ENCODE peak calls at places on chromosomes 5 and 9, in four cellular contexts. P is heart left ventricle, L is GM12878, S is erythroblast. W is an unnamed sample.

GRCh38 chr5:61280766-61281427 is 51.2 kb upstream of the ZSWIM6 start:
- DNase-seq in P (peak), L (no peak), S (no peak), W (no peak)

GRCh38 chr9:137303031-137303892 is 1.2 kb upstream of the NRARP start:
- DNase-seq in P (peak), L (no peak), S (no peak), W (no peak)

GRCh38 chr5:10441992-10442435 is 335 bp downstream of the ROPN1L start:
- DNase-seq in P (peak), L (no peak), S (no peak), W (no peak)

GRCh38 chr5:41809128-41809527 is 61.1 kb downstream of the OXCT1 start:
- DNase-seq in P (no peak), L (peak), S (no peak), W (no peak)

GRCh38 chr5:174098694-174099093 is 53.2 kb downstream of the NSG2 start:
- DNase-seq in P (no peak), L (no peak), S (no peak), W (no peak)

GRCh38 chr9:94865599-94866456 is 139.3 kb downstream of the AOPEP start:
- DNase-seq in P (no peak), L (no peak), S (no peak), W (no peak)

GRCh38 chr5:110356687-110357086 is 369.8 kb downstream of the TMEM232 start:
- DNase-seq in P (no peak), L (no peak), S (no peak), W (no peak)

GRCh38 chr9:135379540-135380267 is 99.9 kb upstream of the PPP1R26 start:
- DNase-seq in P (no peak), L (no peak), S (no peak), W (no peak)

GRCh38 chr5:37478086-37478485 is 99.0 kb downstream of the WDR70 start:
- DNase-seq in P (no peak), L (no peak), S (no peak), W (no peak)

DNA sequence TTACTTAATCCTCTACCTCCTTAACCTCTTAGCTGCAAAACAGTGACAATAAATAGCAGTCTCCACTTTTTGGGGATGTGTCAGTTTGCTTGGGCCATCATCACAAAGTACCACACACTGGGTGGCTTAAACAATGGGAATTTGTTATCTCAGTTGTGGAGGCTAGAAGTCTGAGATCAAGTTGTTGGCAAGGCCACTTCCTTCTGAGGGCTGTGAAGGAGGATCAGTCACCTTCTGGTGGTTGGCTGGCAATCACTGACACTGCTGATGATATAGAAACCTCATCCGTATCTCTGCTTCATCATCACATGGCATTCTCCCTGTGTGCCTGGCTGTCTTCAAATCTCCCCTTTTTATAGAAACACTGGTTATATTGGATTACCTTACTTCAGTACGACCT is 187.1 kb upstream of the TBC1D2 start:
- DNase-seq in P (no peak), L (no peak), S (no peak), W (no peak)
- TF ChIP-seq POLR2A in P (no peak), L (no peak), S (no peak), W (no peak)

GRCh38 chr9:129803679-129804065 is 688 bp downstream of the TOR1B start:
- DNase-seq in P (peak), L (no peak), S (peak), W (no peak)

GRCh38 chr9:129801504-129801903 is 1.5 kb upstream of the TOR1B start:
- DNase-seq in P (no peak), L (no peak), S (no peak), W (no peak)

GRCh38 chr9:129798973-129799372 is 4.0 kb upstream of the TOR1B start:
- DNase-seq in P (no peak), L (no peak), S (no peak), W (no peak)

GRCh38 chr9:129806126-129806525 is 3.1 kb downstream of the TOR1B start:
- DNase-seq in P (no peak), L (no peak), S (no peak), W (no peak)

DNA sequence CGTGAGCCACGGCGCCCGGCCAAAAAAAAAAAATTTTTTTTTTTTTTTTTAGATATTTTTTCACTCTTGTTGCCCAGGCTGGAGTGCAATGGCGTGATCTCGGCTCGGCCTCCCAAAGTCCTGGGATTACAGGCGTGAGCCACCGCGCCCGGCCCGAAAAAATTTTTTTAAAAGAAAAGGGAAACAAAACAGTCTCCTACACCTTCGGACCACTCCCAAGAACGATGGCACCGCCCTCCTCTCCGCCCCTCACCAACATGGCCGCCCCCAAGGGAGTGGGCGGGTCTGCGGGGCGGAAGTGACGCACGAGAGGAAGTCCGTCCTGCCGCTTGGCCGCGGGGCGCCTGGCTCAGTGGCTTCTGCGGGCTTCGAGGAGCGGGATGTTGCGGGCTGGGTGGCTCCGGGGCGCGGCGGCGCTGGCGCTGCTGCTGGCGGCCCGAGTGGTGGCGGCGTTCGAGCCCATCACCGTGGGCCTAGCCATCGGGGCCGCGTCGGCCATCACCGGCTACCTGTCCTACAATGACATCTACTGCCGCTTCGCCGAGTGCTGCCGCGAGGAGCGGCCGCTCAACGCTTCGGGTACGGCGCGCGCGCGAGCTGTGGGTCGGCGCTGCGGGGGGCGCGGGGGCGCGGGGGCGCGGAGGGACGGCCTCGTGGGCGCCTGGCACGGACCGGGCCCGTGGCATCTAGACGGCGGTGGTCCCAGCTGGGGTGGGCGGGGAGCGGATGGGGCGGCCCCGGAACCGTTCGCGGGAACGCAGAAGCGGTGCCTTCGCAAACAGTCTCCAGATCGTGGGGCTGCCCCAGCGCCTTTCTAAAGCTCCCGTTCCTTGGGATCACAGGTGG is at the start of gene TOR1B:
- DNase-seq in P (peak), L (peak), S (peak), W (peak)
- TF ChIP-seq POLR2A in P (no peak), L (peak), S (peak), W (peak)

DNA sequence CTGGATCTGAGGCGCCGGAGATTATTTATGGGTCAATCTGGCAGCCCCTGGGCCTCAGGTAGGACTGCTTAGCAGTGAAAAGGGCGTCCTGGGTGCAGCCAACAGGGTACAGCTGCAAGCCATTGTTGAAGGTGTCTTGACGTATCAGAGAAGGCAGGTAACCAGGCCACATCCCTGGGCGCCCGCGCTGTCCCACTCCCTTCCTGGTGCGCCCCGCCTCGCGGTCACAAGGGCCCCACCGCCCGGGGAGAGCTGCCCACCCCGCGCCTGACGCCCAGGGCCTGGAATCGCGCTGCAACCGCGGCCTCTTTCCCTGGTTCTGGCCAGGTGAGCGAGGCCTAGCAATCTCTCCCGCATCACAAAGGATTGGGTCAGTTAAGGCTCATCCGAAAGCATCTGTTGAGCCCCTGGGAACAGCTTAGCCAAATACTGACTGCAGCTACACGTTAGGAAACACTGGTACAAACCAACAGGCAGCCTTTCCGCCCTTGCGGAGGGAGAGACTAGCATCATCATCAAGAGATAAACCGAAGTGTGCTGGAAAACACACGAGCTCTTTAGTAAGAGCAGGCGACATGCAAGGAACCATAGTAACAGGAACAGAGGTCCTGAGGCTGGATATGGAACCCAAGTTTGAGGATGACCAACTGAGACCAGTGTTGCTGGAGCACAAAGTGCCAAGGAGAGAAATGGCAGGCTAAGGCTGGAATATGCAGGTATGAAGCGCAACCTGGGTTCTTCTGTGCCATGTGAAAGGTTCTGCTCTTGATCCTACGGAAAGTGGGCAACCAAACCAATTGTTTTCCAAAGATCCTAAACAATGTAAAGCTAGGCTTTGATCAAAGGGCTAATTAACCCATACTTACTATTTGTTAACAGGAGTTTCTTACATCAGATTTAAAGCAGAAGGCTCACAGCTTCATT is 3.5 kb downstream of the RPS23 start:
- DNase-seq in P (peak), L (no peak), S (peak), W (no peak)
- TF ChIP-seq POLR2A in P (no peak), L (peak), S (peak), W (no peak)

GRCh38 chr9:34987160-34988040 is 2.1 kb upstream of the DNAJB5 start:
- DNase-seq in P (no peak), L (no peak), S (no peak), W (no peak)

GRCh38 chr9:34989946-34990635 is 546 bp downstream of the DNAJB5 start:
- DNase-seq in P (peak), L (no peak), S (no peak), W (peak)

GRCh38 chr9:34990908-34991832 is 1.6 kb downstream of the DNAJB5 start:
- DNase-seq in P (no peak), L (no peak), S (no peak), W (peak)

GRCh38 chr9:34988218-34989055 is 1.1 kb upstream of the DNAJB5 start:
- DNase-seq in P (peak), L (no peak), S (no peak), W (peak)

GRCh38 chr9:34989056-34989945 is at the start of gene DNAJB5:
- DNase-seq in P (peak), L (peak), S (peak), W (peak)
- TF ChIP-seq POLR2A in P (peak), L (peak), S (no peak), W (no peak)

GRCh38 chr5:138472353-138472752 is 7.1 kb downstream of the EGR1 start:
- DNase-seq in P (no peak), L (no peak), S (no peak), W (no peak)

GRCh38 chr5:138468966-138469539 is 3.8 kb downstream of the EGR1 start:
- DNase-seq in P (no peak), L (no peak), S (no peak), W (no peak)

GRCh38 chr5:138468133-138468965 is 3.1 kb downstream of the EGR1 start:
- DNase-seq in P (no peak), L (no peak), S (no peak), W (no peak)

GRCh38 chr5:138469540-138470321 is 4.5 kb downstream of the EGR1 start:
- DNase-seq in P (no peak), L (no peak), S (no peak), W (no peak)

GRCh38 chr5:138470322-138471285 is 5.3 kb downstream of the EGR1 start:
- DNase-seq in P (no peak), L (no peak), S (no peak), W (no peak)
- TF ChIP-seq POLR2A in P (no peak), L (no peak), S (no peak), W (no peak)

DNA sequence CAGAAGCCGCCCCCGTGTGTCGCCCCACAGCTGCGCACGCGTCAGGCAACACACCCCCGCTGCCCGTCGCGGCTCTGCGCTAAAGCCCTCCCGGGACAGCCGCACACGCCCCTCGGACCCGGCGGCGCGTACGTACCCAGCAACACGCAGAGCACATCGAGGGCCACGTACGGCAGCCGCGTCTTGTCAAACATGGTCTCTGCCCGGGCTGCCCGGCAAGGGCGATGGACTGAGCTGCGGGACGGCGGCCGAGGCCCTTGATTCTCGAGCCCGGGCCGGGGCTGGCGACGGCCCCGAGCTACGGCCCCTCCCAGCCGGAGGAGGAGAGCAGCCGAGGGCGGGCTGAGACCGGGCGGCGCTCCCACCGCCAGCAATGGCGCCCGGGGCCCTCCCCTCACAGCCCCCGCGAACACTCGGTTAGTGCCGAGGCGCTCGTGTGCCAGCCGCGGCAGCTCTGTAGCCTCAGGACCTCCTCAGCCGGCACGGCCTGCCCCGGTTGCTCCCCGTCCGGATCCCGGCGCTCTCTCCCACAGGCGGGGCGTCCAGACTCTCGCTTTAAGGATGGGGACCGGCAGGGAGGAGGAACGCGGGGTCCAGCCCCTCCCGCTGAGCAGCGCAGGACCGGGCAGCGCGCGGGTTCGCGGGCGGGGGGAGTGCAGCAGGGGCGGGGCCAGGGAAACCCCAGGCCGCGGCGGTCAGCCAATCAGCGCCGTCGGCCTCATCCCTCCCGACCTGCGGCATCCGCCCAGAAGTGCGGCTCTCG is at the start of gene PLPP1:
- DNase-seq in P (peak), L (peak), S (peak), W (peak)
- TF ChIP-seq POLR2A in P (no peak), L (peak), S (no peak), W (peak)

GRCh38 chr5:1345876-1346626 is 1.2 kb upstream of the CLPTM1L start:
- DNase-seq in P (no peak), L (no peak), S (no peak), W (no peak)
- TF ChIP-seq POLR2A in P (no peak), L (peak), S (no peak), W (no peak)

GRCh38 chr5:128480158-128480557 is 57.9 kb downstream of the FBN2 start:
- DNase-seq in P (no peak), L (no peak), S (no peak), W (no peak)

GRCh38 chr5:128472919-128473318 is 65.1 kb downstream of the FBN2 start:
- DNase-seq in P (no peak), L (no peak), S (no peak), W (no peak)

GRCh38 chr5:128477946-128478345 is 60.1 kb downstream of the FBN2 start:
- DNase-seq in P (no peak), L (no peak), S (no peak), W (no peak)

GRCh38 chr5:128475693-128476092 is 62.4 kb downstream of the FBN2 start:
- DNase-seq in P (no peak), L (no peak), S (no peak), W (no peak)

GRCh38 chr5:128478386-128479368 is 59.4 kb downstream of the FBN2 start:
- DNase-seq in P (no peak), L (no peak), S (no peak), W (no peak)
- TF ChIP-seq POLR2A in P (no peak), L (no peak), S (no peak), W (no peak)

GRCh38 chr9:2015581-2016410 is 649 bp downstream of the SMARCA2 start:
- DNase-seq in P (peak), L (no peak), S (peak), W (peak)
- TF ChIP-seq POLR2A in P (no peak), L (peak), S (no peak), W (no peak)

GRCh38 chr5:139747583-139748504 is 47.8 kb upstream of the PSD2 start:
- DNase-seq in P (peak), L (no peak), S (peak), W (no peak)
- TF ChIP-seq POLR2A in P (no peak), L (peak), S (no peak), W (no peak)